ENCODE peak calls at places on chromosomes 16 and 17, in four cellular contexts. T is fibroblast of lung, C is hypothalamus, K is LoVo. Y is an unnamed sample.

GRCh38 chr17:42363767-42364585 is 24.3 kb downstream of the STAT3 start:
- DNase-seq in C (no peak), T (no peak), K (no peak), Y (no peak)

GRCh38 chr16:1938316-1938715 is 4.7 kb downstream of the MSRB1 start:
- DNase-seq in K (no peak), T (no peak), C (no peak), Y (no peak)

GRCh38 chr17:17663160-17664072 is 17.8 kb upstream of the RAI1 start:
- DNase-seq in K (peak; percentile 22), T (peak; percentile 95), C (peak; percentile 51), Y (peak; percentile 54)

GRCh38 chr17:78921437-78921971 is 3.7 kb downstream of the TIMP2 start:
- DNase-seq in T (no peak), K (no peak), C (peak; percentile 59), Y (peak; percentile 55)

GRCh38 chr16:72739577-72739976 is 308.4 kb downstream of the ZFHX3 start:
- DNase-seq in K (peak; percentile 27), T (peak; percentile 18), C (no peak), Y (no peak)

GRCh38 chr17:27207073-27207511 is 86.8 kb upstream of the WSB1 start:
- DNase-seq in C (no peak), T (peak; percentile 79), K (peak; percentile 78), Y (no peak)

GRCh38 chr17:40362696-40363479 is 1.6 kb downstream of the GJD3 start:
- DNase-seq in T (peak; percentile 69), K (peak; percentile 74), C (no peak), Y (no peak)

GRCh38 chr16:66605177-66605999 is 884 bp downstream of the CMTM3 start:
- DNase-seq in K (no peak), C (no peak), T (peak; percentile 18), Y (peak; percentile 25)

GRCh38 chr16:29757950-29758466 is 12.2 kb upstream of the C16orf54 start:
- DNase-seq in T (peak; percentile 90), K (no peak), C (no peak), Y (no peak)

GRCh38 chr17:77325826-77326581 is 185.2 kb downstream of the SEC14L1 start:
- DNase-seq in T (no peak), C (no peak), K (no peak), Y (no peak)

GRCh38 chr16:9275816-9276354 is 184.4 kb downstream of the HAPSTR1 start:
- DNase-seq in C (no peak), K (no peak), T (no peak), Y (no peak)

GRCh38 chr16:22296225-22297113 is 740 bp upstream of the POLR3E start:
- DNase-seq in C (no peak), K (peak; percentile 2), T (peak; percentile 17), Y (no peak)

GRCh38 chr16:81693047-81693446 is 86.0 kb upstream of the PLCG2 start:
- DNase-seq in C (no peak), K (no peak), T (peak; percentile 41), Y (no peak)

GRCh38 chr17:61442878-61443474 is 9.2 kb upstream of the TBX4 start:
- DNase-seq in T (no peak), C (no peak), K (no peak), Y (no peak)

GRCh38 chr16:79036541-79036940 is 564.0 kb downstream of the MAF start:
- DNase-seq in C (no peak), T (no peak), K (no peak), Y (no peak)